ENCODE peak calls at places on chromosomes 3 and 15, in eight cellular contexts. B is CD8-positive, alpha-beta T cell; D is NCI-H1092; T is stimulated activated CD8-positive, alpha-beta memory T cell treated with anti-CD3 and anti-CD28 coated beads, Interleukin-15, amount 100 ng/mL, for 4 hours; F is Daoy; E is frontal cortex; Y is cardiac muscle cell; M is BJ. I is an unnamed sample.

GRCh38 chr3:147298511-147298982 is 107.8 kb downstream of the ZIC4 start:
- DNase-seq in F (peak), E (peak), Y (no peak), T (no peak), B (no peak), M (peak), D (no peak), I (no peak)

GRCh38 chr3:107676469-107677309 is 153.9 kb downstream of the BBX start:
- DNase-seq in B (no peak), Y (peak), F (no peak), M (no peak), T (no peak), E (no peak), D (no peak), I (peak)

GRCh38 chr3:62724503-62724902 is 150.7 kb downstream of the CADPS start:
- DNase-seq in D (no peak), T (no peak), Y (no peak), E (no peak), F (no peak), B (no peak), M (no peak), I (no peak)

GRCh38 chr15:39717134-39717533 is 65.5 kb downstream of the FSIP1 start:
- DNase-seq in E (no peak), M (no peak), D (no peak), Y (no peak), T (no peak), B (no peak), F (no peak), I (no peak)

GRCh38 chr3:72440491-72440890 is 407.8 kb downstream of the SHQ1 start:
- DNase-seq in Y (no peak), D (no peak), F (no peak), M (no peak), B (no peak), T (no peak), E (no peak), I (peak)

GRCh38 chr15:77335298-77335697 is 84.6 kb downstream of the PEAK1 start:
- DNase-seq in B (no peak), Y (no peak), T (no peak), M (no peak), D (no peak), F (peak), E (no peak), I (no peak)

GRCh38 chr3:185207931-185208746 is 45.7 kb downstream of the EHHADH start:
- DNase-seq in M (no peak), F (peak), B (no peak), T (no peak), E (no peak), D (no peak), Y (no peak), I (no peak)

GRCh38 chr3:123743121-123743520 is 141.0 kb downstream of the MYLK start:
- DNase-seq in M (peak), Y (no peak), F (no peak), B (no peak), T (no peak), D (no peak), E (no peak), I (no peak)

GRCh38 chr15:91150492-91151160 is 50.6 kb downstream of the SV2B start:
- DNase-seq in D (no peak), M (no peak), T (no peak), E (no peak), Y (no peak), B (no peak), F (no peak), I (no peak)

GRCh38 chr15:73994912-73995622 is 551 bp downstream of the PML start:
- DNase-seq in T (no peak), M (no peak), B (no peak), Y (no peak), D (no peak), E (no peak), F (no peak), I (peak)

GRCh38 chr3:150449169-150449721 is 41.1 kb downstream of the TSC22D2 start:
- DNase-seq in M (peak), F (peak), Y (no peak), E (no peak), B (no peak), T (no peak), D (no peak), I (no peak)

GRCh38 chr3:71062920-71063767 is 520.4 kb downstream of the FOXP1 start:
- DNase-seq in T (no peak), M (no peak), F (no peak), B (no peak), Y (no peak), D (no peak), E (no peak), I (no peak)

GRCh38 chr3:194161181-194162045 is 25.5 kb downstream of the HES1 start:
- DNase-seq in M (no peak), B (no peak), T (no peak), D (no peak), Y (no peak), F (no peak), E (no peak), I (no peak)

I was measured in RPMI8226.